ENCODE peak calls at places on chromosomes 6 and 20, in ten cellular contexts. One of them, this sample, is unnamed.

GRCh38 chr6:41374618-41375590 is 39.5 kb downstream of the NCR2 start:
- DNase-seq in HL-60: no peak
- DNase-seq in A549: no peak
- DNase-seq in left lung: no peak
- DNase-seq in pancreas: no peak
- DNase-seq in ovary: no peak
- DNase-seq in fibroblast of the aortic adventitia: no peak
- DNase-seq in upper lobe of right lung: no peak
- DNase-seq in cardiac fibroblast: peak
- DNase-seq in astrocyte of the spinal cord: no peak
- DNase-seq in this sample: peak

GRCh38 chr6:133187657-133188453 is 53.3 kb upstream of the EYA4 start:
- DNase-seq in left lung: no peak
- DNase-seq in pancreas: no peak
- DNase-seq in upper lobe of right lung: no peak
- DNase-seq in HL-60: no peak
- DNase-seq in cardiac fibroblast: peak
- DNase-seq in astrocyte of the spinal cord: peak
- DNase-seq in ovary: no peak
- DNase-seq in fibroblast of the aortic adventitia: peak
- DNase-seq in A549: no peak
- DNase-seq in this sample: no peak

GRCh38 chr6:127103482-127103881 is 15.0 kb upstream of the RSPO3 start:
- DNase-seq in ovary: no peak
- DNase-seq in fibroblast of the aortic adventitia: no peak
- DNase-seq in cardiac fibroblast: peak
- DNase-seq in A549: peak
- DNase-seq in HL-60: no peak
- DNase-seq in left lung: no peak
- DNase-seq in upper lobe of right lung: no peak
- DNase-seq in astrocyte of the spinal cord: no peak
- DNase-seq in pancreas: no peak
- DNase-seq in this sample: no peak

GRCh38 chr6:37809144-37809543 is 10.4 kb upstream of the ZFAND3 start:
- DNase-seq in pancreas: no peak
- DNase-seq in HL-60: no peak
- DNase-seq in A549: no peak
- DNase-seq in astrocyte of the spinal cord: peak
- DNase-seq in ovary: peak
- DNase-seq in left lung: peak
- DNase-seq in upper lobe of right lung: no peak
- DNase-seq in cardiac fibroblast: peak
- DNase-seq in fibroblast of the aortic adventitia: peak
- DNase-seq in this sample: no peak

GRCh38 chr6:159693894-159694545 is 979 bp upstream of the SOD2 start:
- DNase-seq in pancreas: peak
- DNase-seq in left lung: no peak
- DNase-seq in ovary: no peak
- DNase-seq in upper lobe of right lung: no peak
- DNase-seq in HL-60: peak
- DNase-seq in cardiac fibroblast: peak
- DNase-seq in fibroblast of the aortic adventitia: no peak
- DNase-seq in astrocyte of the spinal cord: peak
- DNase-seq in A549: no peak
- DNase-seq in this sample: no peak

GRCh38 chr6:24122139-24122538 is 3.9 kb upstream of the NRSN1 start:
- DNase-seq in fibroblast of the aortic adventitia: no peak
- DNase-seq in astrocyte of the spinal cord: no peak
- DNase-seq in HL-60: no peak
- DNase-seq in pancreas: no peak
- DNase-seq in ovary: no peak
- DNase-seq in cardiac fibroblast: no peak
- DNase-seq in left lung: no peak
- DNase-seq in A549: no peak
- DNase-seq in upper lobe of right lung: no peak
- DNase-seq in this sample: no peak

GRCh38 chr6:97189767-97190166 is 93.2 kb downstream of the MMS22L start:
- DNase-seq in fibroblast of the aortic adventitia: peak
- DNase-seq in ovary: no peak
- DNase-seq in A549: no peak
- DNase-seq in left lung: no peak
- DNase-seq in cardiac fibroblast: peak
- DNase-seq in upper lobe of right lung: no peak
- DNase-seq in HL-60: no peak
- DNase-seq in astrocyte of the spinal cord: peak
- DNase-seq in pancreas: no peak
- DNase-seq in this sample: no peak

GRCh38 chr6:154931741-154932424 is 63.2 kb upstream of the TIAM2 start:
- DNase-seq in astrocyte of the spinal cord: peak
- DNase-seq in A549: no peak
- DNase-seq in pancreas: no peak
- DNase-seq in ovary: no peak
- DNase-seq in cardiac fibroblast: peak
- DNase-seq in HL-60: no peak
- DNase-seq in fibroblast of the aortic adventitia: peak
- DNase-seq in left lung: no peak
- DNase-seq in upper lobe of right lung: no peak
- DNase-seq in this sample: no peak

GRCh38 chr6:143160439-143161220 is 99.9 kb downstream of the AIG1 start:
- DNase-seq in left lung: no peak
- DNase-seq in upper lobe of right lung: no peak
- DNase-seq in astrocyte of the spinal cord: no peak
- DNase-seq in pancreas: no peak
- DNase-seq in ovary: no peak
- DNase-seq in A549: no peak
- DNase-seq in fibroblast of the aortic adventitia: no peak
- DNase-seq in cardiac fibroblast: peak
- DNase-seq in HL-60: no peak
- DNase-seq in this sample: no peak

DNA sequence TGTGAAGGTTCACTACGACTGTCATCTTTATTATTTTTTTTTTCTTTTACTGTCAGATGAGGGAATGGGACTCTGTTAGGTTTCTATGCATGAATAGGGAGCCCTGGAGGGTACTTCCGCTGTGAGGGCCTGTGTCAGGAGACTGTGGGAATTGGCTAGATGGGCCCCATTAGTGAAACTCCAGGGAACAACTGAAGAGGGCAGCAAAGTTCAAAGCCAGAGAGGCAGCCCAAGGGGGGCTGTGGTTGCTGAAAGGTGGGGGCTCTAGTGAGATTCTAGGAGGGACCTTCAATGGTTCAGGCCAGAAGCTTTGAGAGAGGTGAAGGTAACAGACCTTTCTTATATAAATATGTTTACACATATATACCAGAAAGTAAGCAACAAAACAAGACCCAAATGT is 13.2 kb upstream of the EPB41L1 start:
- DNase-seq in upper lobe of right lung: no peak
- DNase-seq in astrocyte of the spinal cord: no peak
- DNase-seq in cardiac fibroblast: no peak
- DNase-seq in fibroblast of the aortic adventitia: no peak
- DNase-seq in left lung: no peak
- DNase-seq in A549: no peak
- DNase-seq in ovary: no peak
- DNase-seq in HL-60: no peak
- DNase-seq in pancreas: no peak
- DNase-seq in this sample: no peak
- TF ChIP-seq CTCF in upper lobe of right lung: no peak
- TF ChIP-seq CTCF in astrocyte of the spinal cord: no peak
- TF ChIP-seq CTCF in cardiac fibroblast: no peak
- TF ChIP-seq CTCF in fibroblast of the aortic adventitia: no peak
- TF ChIP-seq CTCF in left lung: no peak
- TF ChIP-seq CTCF in A549: peak
- TF ChIP-seq CTCF in ovary: no peak
- TF ChIP-seq CTCF in HL-60: no peak
- TF ChIP-seq CTCF in pancreas: no peak
- TF ChIP-seq CTCF in this sample: no peak

GRCh38 chr6:36678488-36679042 is at the start of gene CDKN1A:
- DNase-seq in upper lobe of right lung: peak
- DNase-seq in ovary: peak
- DNase-seq in fibroblast of the aortic adventitia: peak
- DNase-seq in left lung: peak
- DNase-seq in HL-60: peak
- DNase-seq in astrocyte of the spinal cord: peak
- DNase-seq in pancreas: peak
- DNase-seq in A549: peak
- DNase-seq in cardiac fibroblast: peak
- DNase-seq in this sample: peak
- TF ChIP-seq CTCF in upper lobe of right lung: no peak
- TF ChIP-seq CTCF in ovary: peak
- TF ChIP-seq CTCF in fibroblast of the aortic adventitia: no peak
- TF ChIP-seq CTCF in left lung: peak
- TF ChIP-seq CTCF in HL-60: no peak
- TF ChIP-seq CTCF in astrocyte of the spinal cord: no peak
- TF ChIP-seq CTCF in pancreas: no peak
- TF ChIP-seq CTCF in A549: no peak
- TF ChIP-seq CTCF in cardiac fibroblast: no peak
- TF ChIP-seq CTCF in this sample: no peak

DNA sequence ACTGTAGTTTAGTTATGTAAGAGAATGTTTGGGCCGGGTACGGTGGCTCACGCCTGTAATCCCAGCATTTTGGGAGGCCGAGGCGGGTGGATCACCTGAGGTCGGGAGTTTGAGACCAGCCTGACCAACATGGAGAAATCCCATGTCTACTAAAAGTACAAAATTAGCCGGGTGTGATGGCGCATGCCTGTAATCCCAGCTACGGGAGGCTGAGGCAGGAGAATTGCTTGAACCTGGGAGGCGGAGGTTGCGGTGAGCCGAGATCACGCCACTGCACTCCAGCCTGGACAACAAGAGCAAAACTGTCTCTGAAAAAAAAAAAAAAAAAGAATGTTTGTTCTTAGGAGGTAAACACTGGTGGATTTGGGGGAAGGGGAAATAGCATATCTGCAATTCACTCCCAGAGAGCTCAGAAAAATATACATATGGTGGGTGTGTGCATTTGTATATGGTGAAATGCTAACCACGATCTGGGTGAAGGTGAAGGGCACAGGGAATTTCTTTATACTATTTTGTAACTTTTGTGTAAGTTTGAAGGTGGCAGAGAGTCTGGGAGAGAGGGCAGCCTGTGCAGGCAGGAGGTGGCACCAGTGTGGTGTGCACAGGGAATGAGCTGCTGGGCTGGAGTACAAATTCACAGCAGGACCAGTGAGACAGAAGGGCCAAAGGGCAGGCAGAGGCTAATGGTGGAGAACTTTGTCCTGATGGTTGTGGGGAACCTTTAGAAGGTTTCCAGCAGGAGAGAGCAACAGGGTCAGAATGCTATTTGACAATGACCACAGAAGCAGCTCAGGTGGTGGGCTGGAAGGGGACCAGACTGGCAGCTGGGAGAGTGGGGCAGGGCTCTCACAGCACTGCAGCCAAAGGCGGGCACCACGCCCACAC is 42.4 kb downstream of the SSR1 start:
- DNase-seq in HL-60: no peak
- DNase-seq in left lung: peak
- DNase-seq in pancreas: peak
- DNase-seq in cardiac fibroblast: no peak
- DNase-seq in ovary: no peak
- DNase-seq in A549: no peak
- DNase-seq in astrocyte of the spinal cord: no peak
- DNase-seq in upper lobe of right lung: no peak
- DNase-seq in fibroblast of the aortic adventitia: no peak
- DNase-seq in this sample: no peak
- TF ChIP-seq CTCF in HL-60: no peak
- TF ChIP-seq CTCF in left lung: no peak
- TF ChIP-seq CTCF in pancreas: no peak
- TF ChIP-seq CTCF in cardiac fibroblast: no peak
- TF ChIP-seq CTCF in ovary: no peak
- TF ChIP-seq CTCF in A549: no peak
- TF ChIP-seq CTCF in astrocyte of the spinal cord: no peak
- TF ChIP-seq CTCF in upper lobe of right lung: no peak
- TF ChIP-seq CTCF in fibroblast of the aortic adventitia: no peak
- TF ChIP-seq CTCF in this sample: no peak

GRCh38 chr6:80543598-80544181 is 437.2 kb downstream of the BCKDHB start:
- DNase-seq in ovary: no peak
- DNase-seq in astrocyte of the spinal cord: peak
- DNase-seq in left lung: no peak
- DNase-seq in fibroblast of the aortic adventitia: peak
- DNase-seq in cardiac fibroblast: peak
- DNase-seq in pancreas: no peak
- DNase-seq in HL-60: no peak
- DNase-seq in A549: no peak
- DNase-seq in upper lobe of right lung: no peak
- DNase-seq in this sample: no peak
- TF ChIP-seq CTCF in ovary: no peak
- TF ChIP-seq CTCF in astrocyte of the spinal cord: peak
- TF ChIP-seq CTCF in left lung: no peak
- TF ChIP-seq CTCF in fibroblast of the aortic adventitia: no peak
- TF ChIP-seq CTCF in cardiac fibroblast: peak
- TF ChIP-seq CTCF in pancreas: no peak
- TF ChIP-seq CTCF in HL-60: no peak
- TF ChIP-seq CTCF in A549: no peak
- TF ChIP-seq CTCF in upper lobe of right lung: no peak
- TF ChIP-seq CTCF in this sample: no peak

GRCh38 chr6:43771858-43772570 is 2.0 kb downstream of the VEGFA start:
- DNase-seq in A549: peak
- DNase-seq in pancreas: peak
- DNase-seq in HL-60: peak
- DNase-seq in fibroblast of the aortic adventitia: no peak
- DNase-seq in upper lobe of right lung: peak
- DNase-seq in ovary: peak
- DNase-seq in left lung: peak
- DNase-seq in astrocyte of the spinal cord: peak
- DNase-seq in cardiac fibroblast: peak
- DNase-seq in this sample: peak

GRCh38 chr6:43771210-43771857 is 1.3 kb downstream of the VEGFA start:
- DNase-seq in upper lobe of right lung: peak
- DNase-seq in ovary: peak
- DNase-seq in fibroblast of the aortic adventitia: peak
- DNase-seq in HL-60: peak
- DNase-seq in pancreas: peak
- DNase-seq in astrocyte of the spinal cord: peak
- DNase-seq in left lung: peak
- DNase-seq in cardiac fibroblast: peak
- DNase-seq in A549: peak
- DNase-seq in this sample: peak

GRCh38 chr6:43773981-43774775 is 4.2 kb downstream of the VEGFA start:
- DNase-seq in ovary: no peak
- DNase-seq in left lung: no peak
- DNase-seq in pancreas: peak
- DNase-seq in A549: no peak
- DNase-seq in cardiac fibroblast: no peak
- DNase-seq in astrocyte of the spinal cord: no peak
- DNase-seq in fibroblast of the aortic adventitia: no peak
- DNase-seq in HL-60: no peak
- DNase-seq in upper lobe of right lung: peak
- DNase-seq in this sample: no peak

GRCh38 chr6:43773050-43773956 is 3.3 kb downstream of the VEGFA start:
- DNase-seq in left lung: no peak
- DNase-seq in fibroblast of the aortic adventitia: peak
- DNase-seq in astrocyte of the spinal cord: peak
- DNase-seq in upper lobe of right lung: peak
- DNase-seq in pancreas: peak
- DNase-seq in cardiac fibroblast: peak
- DNase-seq in HL-60: peak
- DNase-seq in A549: peak
- DNase-seq in ovary: no peak
- DNase-seq in this sample: peak

GRCh38 chr6:43772571-43773049 is 2.6 kb downstream of the VEGFA start:
- DNase-seq in A549: peak
- DNase-seq in astrocyte of the spinal cord: peak
- DNase-seq in fibroblast of the aortic adventitia: no peak
- DNase-seq in pancreas: no peak
- DNase-seq in upper lobe of right lung: no peak
- DNase-seq in ovary: no peak
- DNase-seq in cardiac fibroblast: peak
- DNase-seq in left lung: no peak
- DNase-seq in HL-60: peak
- DNase-seq in this sample: no peak
- TF ChIP-seq CTCF in A549: no peak
- TF ChIP-seq CTCF in astrocyte of the spinal cord: peak
- TF ChIP-seq CTCF in fibroblast of the aortic adventitia: no peak
- TF ChIP-seq CTCF in pancreas: no peak
- TF ChIP-seq CTCF in upper lobe of right lung: no peak
- TF ChIP-seq CTCF in ovary: no peak
- TF ChIP-seq CTCF in cardiac fibroblast: peak
- TF ChIP-seq CTCF in left lung: no peak
- TF ChIP-seq CTCF in HL-60: no peak
- TF ChIP-seq CTCF in this sample: no peak